ENCODE peak calls at places on chromosomes 12 and 14, in nine cellular contexts. H is amniotic stem cell; M is Ammon's horn; D is activated CD4-positive, alpha-beta T cell treated with anti-CD3 and anti-CD28 coated beads, Interleukin-2, amount 50 U/mL, for 1 hour; O is hippocampal formation; N is T1000; W is NCI-H1092; K is posterior vena cava; L is GF-D8. R is an unnamed sample.

GRCh38 chr14:28603606-28604005 is 163.0 kb upstream of the FOXG1 start:
- DNase-seq in H (no peak), M (no peak), D (no peak), O (no peak), N (no peak), W (no peak), K (no peak), L (no peak), R (no peak)

GRCh38 chr12:49274396-49275069 is 9.7 kb downstream of the TUBA1C start:
- DNase-seq in H (no peak), M (no peak), D (no peak), O (no peak), N (no peak), W (no peak), K (peak), L (no peak), R (peak)

GRCh38 chr12:100077367-100077766 is 65.3 kb downstream of the BLTP3B start:
- DNase-seq in H (no peak), M (no peak), D (no peak), O (no peak), N (no peak), W (no peak), K (no peak), L (no peak), R (no peak)

GRCh38 chr12:41121374-41121773 is 66.7 kb upstream of the PDZRN4 start:
- DNase-seq in H (no peak), M (no peak), D (no peak), O (no peak), N (no peak), W (no peak), K (no peak), L (no peak), R (no peak)

GRCh38 chr12:127690161-127690560 is 576.8 kb upstream of the TMEM132C start:
- DNase-seq in H (no peak), M (no peak), D (no peak), O (no peak), N (no peak), W (no peak), K (no peak), L (no peak), R (peak)

GRCh38 chr14:101188571-101188915 is 285.0 kb upstream of the RTL1 start:
- DNase-seq in H (no peak), M (no peak), D (no peak), O (no peak), N (no peak), W (no peak), K (no peak), L (no peak), R (no peak)

GRCh38 chr12:124915249-124916236 is 1.1 kb upstream of the UBC start:
- DNase-seq in H (no peak), M (peak), D (no peak), O (no peak), N (no peak), W (no peak), K (peak), L (no peak), R (no peak)

GRCh38 chr12:40010899-40011774 is 94.7 kb downstream of the SLC2A13 start:
- DNase-seq in H (peak), M (peak), D (peak), O (peak), N (no peak), W (no peak), K (no peak), L (peak), R (peak)

GRCh38 chr14:70995671-70996070 is 88.4 kb downstream of the PCNX1 start:
- DNase-seq in H (no peak), M (no peak), D (no peak), O (no peak), N (no peak), W (no peak), K (no peak), L (no peak), R (no peak)

GRCh38 chr12:131124487-131125280 is 171.0 kb downstream of the ADGRD1 start:
- DNase-seq in H (no peak), M (no peak), D (no peak), O (no peak), N (no peak), W (no peak), K (no peak), L (no peak), R (no peak)

GRCh38 chr12:128190614-128191013 is 76.4 kb upstream of the TMEM132C start:
- DNase-seq in H (no peak), M (peak), D (no peak), O (no peak), N (no peak), W (peak), K (no peak), L (no peak), R (no peak)

GRCh38 chr12:87660987-87661769 is 368.0 kb downstream of the C12orf50 start:
- DNase-seq in H (no peak), M (no peak), D (no peak), O (no peak), N (no peak), W (no peak), K (no peak), L (no peak), R (no peak)

GRCh38 chr14:101909371-101910096 is 54.8 kb upstream of the DYNC1H1 start:
- DNase-seq in H (no peak), M (no peak), D (no peak), O (no peak), N (no peak), W (no peak), K (no peak), L (no peak), R (no peak)

GRCh38 chr12:103401421-103401820 is 94.3 kb downstream of the C12orf42 start:
- DNase-seq in H (no peak), M (no peak), D (no peak), O (no peak), N (no peak), W (no peak), K (no peak), L (no peak), R (peak)

GRCh38 chr14:38404100-38404541 is 148.2 kb upstream of the CLEC14A start:
- DNase-seq in H (peak), M (no peak), D (no peak), O (no peak), N (no peak), W (no peak), K (no peak), L (no peak), R (no peak)

GRCh38 chr14:90179357-90179756 is 77.0 kb upstream of the PSMC1 start:
- DNase-seq in H (no peak), M (peak), D (no peak), O (no peak), N (no peak), W (no peak), K (no peak), L (no peak), R (no peak)

GRCh38 chr12:111816065-111816615 is 25.9 kb upstream of the MAPKAPK5 start:
- DNase-seq in H (no peak), M (no peak), D (no peak), O (no peak), N (no peak), W (no peak), K (no peak), L (no peak), R (no peak)

GRCh38 chr14:21846227-21846885 is 172.7 kb upstream of the OR4E1 start:
- DNase-seq in H (no peak), M (peak), D (peak), O (no peak), N (no peak), W (no peak), K (peak), L (no peak), R (peak)

GRCh38 chr12:46908936-46909635 is 83.3 kb upstream of the SLC38A4 start:
- DNase-seq in H (no peak), M (no peak), D (no peak), O (no peak), N (no peak), W (no peak), K (peak), L (no peak), R (no peak)

GRCh38 chr14:20454359-20454644 is 310 bp downstream of the OSGEP start:
- DNase-seq in H (peak), M (no peak), D (peak), O (no peak), N (no peak), W (peak), K (no peak), L (no peak), R (no peak)

GRCh38 chr12:57341275-57341990 is 89.4 kb downstream of the R3HDM2 start:
- DNase-seq in H (no peak), M (peak), D (no peak), O (no peak), N (no peak), W (no peak), K (no peak), L (no peak), R (no peak)

GRCh38 chr12:31903025-31903424 is 56.2 kb upstream of the RESF1 start:
- DNase-seq in H (no peak), M (no peak), D (no peak), O (no peak), N (no peak), W (no peak), K (no peak), L (no peak), R (no peak)

GRCh38 chr14:79411403-79412174 is 799.7 kb downstream of the DIO2 start:
- DNase-seq in H (no peak), M (no peak), D (no peak), O (no peak), N (no peak), W (no peak), K (no peak), L (no peak), R (no peak)

GRCh38 chr12:13001725-13002040 is 1.6 kb upstream of the HEBP1 start:
- DNase-seq in H (no peak), M (no peak), D (no peak), O (no peak), N (no peak), W (no peak), K (no peak), L (no peak), R (no peak)

GRCh38 chr14:89303452-89304435 is 113.3 kb downstream of the FOXN3 start:
- DNase-seq in H (peak), M (peak), D (no peak), O (peak), N (peak), W (peak), K (peak), L (peak), R (no peak)

GRCh38 chr12:103105971-103106597 is 148.6 kb downstream of the ASCL1 start:
- DNase-seq in H (no peak), M (no peak), D (no peak), O (no peak), N (no peak), W (no peak), K (no peak), L (no peak), R (no peak)

GRCh38 chr12:56256326-56256960 is 1.7 kb downstream of the ANKRD52 start:
- DNase-seq in H (no peak), M (no peak), D (no peak), O (no peak), N (peak), W (no peak), K (no peak), L (no peak), R (no peak)

GRCh38 chr12:116876151-116876869 is 4.9 kb downstream of the HRK start:
- DNase-seq in H (no peak), M (no peak), D (no peak), O (no peak), N (no peak), W (no peak), K (peak), L (no peak), R (no peak)

R was measured in SW 1271.